ENCODE peak calls at places on chromosomes 3 and 15, in nine cellular contexts. X is frontal cortex; L is stimulated activated CD8-positive, alpha-beta memory T cell treated with anti-CD3 and anti-CD28 coated beads, Interleukin-4, amount 100 ng/mL, for 4 hours; U is T-cell; I is H4; A is COR-L47; H is epithelial cell of esophagus; F is AG09319; D is HT-29. N is an unnamed sample.

GRCh38 chr3:137105277-137105977 is 147.6 kb downstream of the IL20RB start:
- DNase-seq in X (peak; percentile 36), L (no peak), U (peak; percentile 2), I (peak; percentile 70), A (peak; percentile 69), H (peak; percentile 55), F (no peak), D (peak; percentile 79), N (peak; percentile 29)

GRCh38 chr15:43329960-43330779 is at the start of gene LCMT2:
- DNase-seq in X (peak; percentile 89), L (peak; percentile 73), U (peak; percentile 93), I (peak; percentile 94), A (peak; percentile 94), H (peak; percentile 96), F (peak; percentile 79), D (peak; percentile 98), N (peak; percentile 85)

GRCh38 chr15:48177875-48178611 is at the start of gene MYEF2:
- DNase-seq in X (peak; percentile 64), L (peak; percentile 31), U (peak; percentile 62), I (peak; percentile 14), A (peak; percentile 89), H (peak; percentile 66), F (peak; percentile 1), D (peak; percentile 71), N (peak; percentile 26)

GRCh38 chr3:177764377-177764912 is 567.2 kb upstream of the TBL1XR1 start:
- DNase-seq in X (no peak), L (no peak), U (no peak), I (no peak), A (no peak), H (no peak), F (no peak), D (no peak), N (no peak)

GRCh38 chr3:122797291-122797690 is 2.4 kb downstream of the SLC49A4 start:
- DNase-seq in X (no peak), L (no peak), U (no peak), I (no peak), A (no peak), H (peak; percentile 63), F (no peak), D (no peak), N (no peak)

GRCh38 chr3:127534161-127534451 is 56.4 kb downstream of the TPRA1 start:
- DNase-seq in X (no peak), L (no peak), U (no peak), I (no peak), A (no peak), H (no peak), F (no peak), D (no peak), N (no peak)

GRCh38 chr3:131796558-131796957 is 238.3 kb downstream of the CPNE4 start:
- DNase-seq in X (no peak), L (no peak), U (no peak), I (no peak), A (no peak), H (no peak), F (no peak), D (no peak), N (no peak)

GRCh38 chr3:127431066-127431465 is 143.2 kb upstream of the PRR20G start:
- DNase-seq in X (no peak), L (no peak), U (no peak), I (no peak), A (peak; percentile 45), H (no peak), F (no peak), D (no peak), N (no peak)

GRCh38 chr3:48399387-48400172 is 27.6 kb downstream of the FBXW12 start:
- DNase-seq in X (peak; percentile 5), L (no peak), U (no peak), I (no peak), A (no peak), H (peak; percentile 73), F (no peak), D (no peak), N (no peak)

GRCh38 chr3:16253601-16254000 is 11.1 kb downstream of the DPH3 start:
- DNase-seq in X (no peak), L (no peak), U (no peak), I (no peak), A (no peak), H (peak; percentile 51), F (no peak), D (no peak), N (no peak)

GRCh38 chr3:18445421-18446066 is 20.4 kb upstream of the SATB1 start:
- DNase-seq in X (no peak), L (peak; percentile 46), U (peak; percentile 92), I (no peak), A (no peak), H (no peak), F (no peak), D (peak; percentile 19), N (no peak)

GRCh38 chr3:40382617-40382979 is 4.4 kb upstream of the ENTPD3 start:
- DNase-seq in X (no peak), L (no peak), U (no peak), I (no peak), A (no peak), H (peak; percentile 23), F (no peak), D (no peak), N (no peak)

GRCh38 chr3:4065080-4065479 is 238.1 kb upstream of the SETMAR start:
- DNase-seq in X (no peak), L (no peak), U (no peak), I (no peak), A (no peak), H (no peak), F (no peak), D (no peak), N (no peak)

GRCh38 chr15:61681676-61682075 is 378.6 kb downstream of the VPS13C start:
- DNase-seq in X (no peak), L (no peak), U (no peak), I (no peak), A (no peak), H (no peak), F (no peak), D (no peak), N (no peak)

N was measured in GM04504.